ENCODE peak calls at places on chromosome 7, in nine cellular contexts. One of them, this sample, is unnamed.
A peak's percentile ranks its signal among the peaks of the same experiment; 100 is the strongest.

GRCh38 chr7:149879271-149879711 is 5.5 kb downstream of the ATP6V0E2 start:
- DNase-seq in GM12892: peak; percentile 2
- DNase-seq in ovary: no peak
- DNase-seq in gastrocnemius medialis: no peak
- DNase-seq in sigmoid colon: no peak
- DNase-seq in tibial nerve: no peak
- DNase-seq in A549: no peak
- DNase-seq in H1: no peak
- DNase-seq in NB4: no peak
- DNase-seq in this sample: no peak

GRCh38 chr7:126791306-126791705 is 461.4 kb downstream of the GRM8 start:
- DNase-seq in GM12892: no peak
- DNase-seq in ovary: no peak
- DNase-seq in gastrocnemius medialis: no peak
- DNase-seq in sigmoid colon: no peak
- DNase-seq in tibial nerve: no peak
- DNase-seq in A549: no peak
- DNase-seq in H1: no peak
- DNase-seq in NB4: no peak
- DNase-seq in this sample: no peak

GRCh38 chr7:158623241-158623640 is 35.6 kb upstream of the PTPRN2 start:
- DNase-seq in GM12892: no peak
- DNase-seq in ovary: no peak
- DNase-seq in gastrocnemius medialis: no peak
- DNase-seq in sigmoid colon: no peak
- DNase-seq in tibial nerve: no peak
- DNase-seq in A549: no peak
- DNase-seq in H1: no peak
- DNase-seq in NB4: no peak
- DNase-seq in this sample: no peak

GRCh38 chr7:124762611-124763143 is 2.9 kb downstream of the GPR37 start:
- DNase-seq in GM12892: no peak
- DNase-seq in ovary: no peak
- DNase-seq in gastrocnemius medialis: no peak
- DNase-seq in sigmoid colon: no peak
- DNase-seq in tibial nerve: no peak
- DNase-seq in A549: no peak
- DNase-seq in H1: no peak
- DNase-seq in NB4: no peak
- DNase-seq in this sample: no peak

GRCh38 chr7:81501220-81501619 is 268.6 kb downstream of the HGF start:
- DNase-seq in GM12892: no peak
- DNase-seq in ovary: no peak
- DNase-seq in gastrocnemius medialis: no peak
- DNase-seq in sigmoid colon: no peak
- DNase-seq in tibial nerve: no peak
- DNase-seq in A549: peak; percentile 50
- DNase-seq in H1: no peak
- DNase-seq in NB4: peak; percentile 64
- DNase-seq in this sample: no peak

GRCh38 chr7:148110097-148110868 is 480.3 kb upstream of the C7orf33 start:
- DNase-seq in GM12892: no peak
- DNase-seq in ovary: no peak
- DNase-seq in gastrocnemius medialis: no peak
- DNase-seq in sigmoid colon: no peak
- DNase-seq in tibial nerve: no peak
- DNase-seq in A549: peak; percentile 12
- DNase-seq in H1: no peak
- DNase-seq in NB4: peak; percentile 12
- DNase-seq in this sample: no peak

GRCh38 chr7:30146127-30146612 is 11.4 kb downstream of the MTURN start:
- DNase-seq in GM12892: no peak
- DNase-seq in ovary: peak; percentile 30
- DNase-seq in gastrocnemius medialis: no peak
- DNase-seq in sigmoid colon: no peak
- DNase-seq in tibial nerve: no peak
- DNase-seq in A549: no peak
- DNase-seq in H1: no peak
- DNase-seq in NB4: no peak
- DNase-seq in this sample: no peak

GRCh38 chr7:55179897-55180682 is 161.3 kb downstream of the EGFR start:
- DNase-seq in GM12892: no peak
- DNase-seq in ovary: no peak
- DNase-seq in gastrocnemius medialis: no peak
- DNase-seq in sigmoid colon: no peak
- DNase-seq in tibial nerve: no peak
- DNase-seq in A549: no peak
- DNase-seq in H1: no peak
- DNase-seq in NB4: no peak
- DNase-seq in this sample: no peak

GRCh38 chr7:106639476-106640334 is 21.3 kb downstream of the CCDC71L start:
- DNase-seq in GM12892: no peak
- DNase-seq in ovary: no peak
- DNase-seq in gastrocnemius medialis: no peak
- DNase-seq in sigmoid colon: no peak
- DNase-seq in tibial nerve: no peak
- DNase-seq in A549: no peak
- DNase-seq in H1: no peak
- DNase-seq in NB4: no peak
- DNase-seq in this sample: no peak

GRCh38 chr7:113383638-113384037 is 265.3 kb upstream of the SMIM30 start:
- DNase-seq in GM12892: no peak
- DNase-seq in ovary: no peak
- DNase-seq in gastrocnemius medialis: no peak
- DNase-seq in sigmoid colon: no peak
- DNase-seq in tibial nerve: no peak
- DNase-seq in A549: no peak
- DNase-seq in H1: no peak
- DNase-seq in NB4: no peak
- DNase-seq in this sample: no peak

GRCh38 chr7:142629588-142630260 is 119.5 kb upstream of the PRSS1 start:
- DNase-seq in GM12892: no peak
- DNase-seq in ovary: no peak
- DNase-seq in gastrocnemius medialis: peak; percentile 36
- DNase-seq in sigmoid colon: no peak
- DNase-seq in tibial nerve: no peak
- DNase-seq in A549: no peak
- DNase-seq in H1: no peak
- DNase-seq in NB4: no peak
- DNase-seq in this sample: no peak

GRCh38 chr7:26171601-26172000 is 19.6 kb downstream of the NFE2L3 start:
- DNase-seq in GM12892: no peak
- DNase-seq in ovary: no peak
- DNase-seq in gastrocnemius medialis: no peak
- DNase-seq in sigmoid colon: no peak
- DNase-seq in tibial nerve: no peak
- DNase-seq in A549: no peak
- DNase-seq in H1: no peak
- DNase-seq in NB4: no peak
- DNase-seq in this sample: no peak

GRCh38 chr7:158649279-158649678 is 55.3 kb downstream of the NCAPG2 start:
- DNase-seq in GM12892: no peak
- DNase-seq in ovary: no peak
- DNase-seq in gastrocnemius medialis: no peak
- DNase-seq in sigmoid colon: no peak
- DNase-seq in tibial nerve: no peak
- DNase-seq in A549: peak; percentile 69
- DNase-seq in H1: no peak
- DNase-seq in NB4: no peak
- DNase-seq in this sample: peak; percentile 42

GRCh38 chr7:134618756-134619530 is 27.7 kb upstream of the BPGM start:
- DNase-seq in GM12892: no peak
- DNase-seq in ovary: no peak
- DNase-seq in gastrocnemius medialis: no peak
- DNase-seq in sigmoid colon: no peak
- DNase-seq in tibial nerve: no peak
- DNase-seq in A549: no peak
- DNase-seq in H1: no peak
- DNase-seq in NB4: no peak
- DNase-seq in this sample: no peak

GRCh38 chr7:2198760-2199159 is 34.0 kb downstream of the MAD1L1 start:
- DNase-seq in GM12892: no peak
- DNase-seq in ovary: no peak
- DNase-seq in gastrocnemius medialis: no peak
- DNase-seq in sigmoid colon: no peak
- DNase-seq in tibial nerve: no peak
- DNase-seq in A549: no peak
- DNase-seq in H1: no peak
- DNase-seq in NB4: no peak
- DNase-seq in this sample: no peak

GRCh38 chr7:157228864-157229422 is 90.2 kb downstream of the UBE3C start:
- DNase-seq in GM12892: no peak
- DNase-seq in ovary: no peak
- DNase-seq in gastrocnemius medialis: no peak
- DNase-seq in sigmoid colon: no peak
- DNase-seq in tibial nerve: no peak
- DNase-seq in A549: peak; percentile 53
- DNase-seq in H1: no peak
- DNase-seq in NB4: peak; percentile 70
- DNase-seq in this sample: no peak

GRCh38 chr7:91872928-91873327 is 7.6 kb downstream of the MTERF1 start:
- DNase-seq in GM12892: no peak
- DNase-seq in ovary: no peak
- DNase-seq in gastrocnemius medialis: no peak
- DNase-seq in sigmoid colon: no peak
- DNase-seq in tibial nerve: no peak
- DNase-seq in A549: no peak
- DNase-seq in H1: no peak
- DNase-seq in NB4: no peak
- DNase-seq in this sample: no peak

GRCh38 chr7:2237109-2237602 is 4.4 kb upstream of the MAD1L1 start:
- DNase-seq in GM12892: peak; percentile 77
- DNase-seq in ovary: no peak
- DNase-seq in gastrocnemius medialis: peak; percentile 46
- DNase-seq in sigmoid colon: no peak
- DNase-seq in tibial nerve: no peak
- DNase-seq in A549: no peak
- DNase-seq in H1: no peak
- DNase-seq in NB4: peak; percentile 67
- DNase-seq in this sample: no peak

GRCh38 chr7:134189559-134189958 is 62.4 kb downstream of the LRGUK start:
- DNase-seq in GM12892: no peak
- DNase-seq in ovary: no peak
- DNase-seq in gastrocnemius medialis: no peak
- DNase-seq in sigmoid colon: no peak
- DNase-seq in tibial nerve: no peak
- DNase-seq in A549: no peak
- DNase-seq in H1: no peak
- DNase-seq in NB4: no peak
- DNase-seq in this sample: no peak

GRCh38 chr7:42237162-42237821 is at the start of gene GLI3:
- DNase-seq in GM12892: peak; percentile 58
- DNase-seq in ovary: peak; percentile 89
- DNase-seq in gastrocnemius medialis: peak; percentile 74
- DNase-seq in sigmoid colon: peak; percentile 98
- DNase-seq in tibial nerve: peak; percentile 83
- DNase-seq in A549: peak; percentile 13
- DNase-seq in H1: no peak
- DNase-seq in NB4: peak; percentile 29
- DNase-seq in this sample: peak; percentile 100
- TF ChIP-seq POLR2A in GM12892: no peak
- TF ChIP-seq POLR2A in ovary: peak; percentile 55
- TF ChIP-seq POLR2A in gastrocnemius medialis: peak; percentile 63
- TF ChIP-seq POLR2A in sigmoid colon: peak; percentile 21
- TF ChIP-seq POLR2A in tibial nerve: peak; percentile 48
- TF ChIP-seq POLR2A in A549: no peak
- TF ChIP-seq POLR2A in H1: no peak
- TF ChIP-seq POLR2A in NB4: no peak
- TF ChIP-seq POLR2A in this sample: peak; percentile 62

GRCh38 chr7:155931386-155932085 is 119.3 kb upstream of the SHH start:
- DNase-seq in GM12892: no peak
- DNase-seq in ovary: no peak
- DNase-seq in gastrocnemius medialis: no peak
- DNase-seq in sigmoid colon: peak; percentile 30
- DNase-seq in tibial nerve: no peak
- DNase-seq in A549: no peak
- DNase-seq in H1: no peak
- DNase-seq in NB4: no peak
- DNase-seq in this sample: no peak
- TF ChIP-seq POLR2A in GM12892: no peak
- TF ChIP-seq POLR2A in ovary: no peak
- TF ChIP-seq POLR2A in gastrocnemius medialis: no peak
- TF ChIP-seq POLR2A in sigmoid colon: no peak
- TF ChIP-seq POLR2A in tibial nerve: no peak
- TF ChIP-seq POLR2A in A549: no peak
- TF ChIP-seq POLR2A in H1: no peak
- TF ChIP-seq POLR2A in NB4: no peak
- TF ChIP-seq POLR2A in this sample: no peak

DNA sequence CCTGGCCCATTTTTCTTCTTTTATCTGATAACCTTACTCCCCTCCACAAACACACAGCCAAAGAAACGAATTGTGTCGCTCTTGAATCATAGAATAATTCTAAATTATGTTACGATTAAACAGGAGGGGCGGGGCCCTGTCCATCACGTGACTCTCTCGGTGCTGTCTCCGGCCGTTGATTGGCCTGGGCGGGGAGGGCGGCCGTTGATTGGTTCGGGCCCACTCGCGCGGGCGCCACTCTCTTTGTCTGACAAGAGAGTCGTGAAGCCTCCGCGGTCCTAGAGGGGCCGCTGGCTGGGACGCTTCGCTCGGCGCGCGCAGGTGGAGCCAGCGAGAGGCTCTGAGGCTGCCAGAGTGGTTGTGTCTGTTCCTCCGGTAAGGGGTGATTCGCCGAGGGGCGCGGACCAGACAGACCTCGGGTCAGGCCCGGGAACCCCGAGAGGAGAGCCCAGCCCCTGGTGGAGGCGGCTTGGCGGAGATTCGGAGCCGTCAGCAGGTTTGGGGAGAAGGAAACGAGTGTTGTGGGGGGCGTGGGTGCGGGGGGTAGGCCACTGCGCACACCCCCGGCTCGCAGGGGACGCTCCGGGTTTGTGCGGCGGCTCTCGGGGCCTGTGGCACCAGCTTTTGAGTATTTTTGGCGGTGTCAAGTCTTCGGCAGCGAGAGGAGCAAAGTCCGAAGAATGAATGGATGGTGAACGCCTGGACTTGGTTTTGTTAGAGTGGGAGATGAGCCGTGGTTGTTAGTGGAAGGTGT is at the start of gene ZNF789:
- DNase-seq in GM12892: peak; percentile 98
- DNase-seq in ovary: peak; percentile 96
- DNase-seq in gastrocnemius medialis: peak; percentile 97
- DNase-seq in sigmoid colon: peak; percentile 99
- DNase-seq in tibial nerve: peak; percentile 98
- DNase-seq in A549: peak; percentile 98
- DNase-seq in H1: peak; percentile 84
- DNase-seq in NB4: peak; percentile 99
- DNase-seq in this sample: peak; percentile 96
- TF ChIP-seq POLR2A in GM12892: peak; percentile 83
- TF ChIP-seq POLR2A in ovary: no peak
- TF ChIP-seq POLR2A in gastrocnemius medialis: peak; percentile 55
- TF ChIP-seq POLR2A in sigmoid colon: peak; percentile 26
- TF ChIP-seq POLR2A in tibial nerve: peak; percentile 9
- TF ChIP-seq POLR2A in A549: peak; percentile 55
- TF ChIP-seq POLR2A in H1: peak; percentile 81
- TF ChIP-seq POLR2A in NB4: peak; percentile 87
- TF ChIP-seq POLR2A in this sample: peak; percentile 85

DNA sequence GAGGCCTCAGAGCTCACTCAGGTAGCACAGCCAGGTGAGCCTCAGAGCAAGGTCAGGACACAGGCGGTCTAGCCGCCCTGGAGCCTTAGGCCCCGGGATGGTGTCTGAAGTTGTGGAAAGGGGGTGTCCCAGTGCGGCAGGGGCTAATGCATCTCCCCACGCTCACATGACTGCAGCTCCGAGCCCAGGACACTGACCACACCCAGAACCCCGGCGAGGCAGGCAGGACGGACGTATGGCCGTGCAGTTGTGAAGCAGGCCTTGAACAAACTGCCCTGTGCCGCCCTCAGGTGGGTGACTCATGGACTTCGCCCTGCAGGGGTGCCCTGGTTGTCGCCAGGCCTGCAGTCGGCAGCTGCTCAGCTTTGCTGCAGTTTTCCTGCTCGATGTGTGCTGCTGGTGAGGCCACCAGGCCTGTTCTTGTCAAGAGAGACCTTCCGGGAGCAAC is 5.0 kb upstream of the PRKAR1B start:
- DNase-seq in GM12892: no peak
- DNase-seq in ovary: no peak
- DNase-seq in gastrocnemius medialis: peak; percentile 72
- DNase-seq in sigmoid colon: peak; percentile 79
- DNase-seq in tibial nerve: no peak
- DNase-seq in A549: peak; percentile 47
- DNase-seq in H1: no peak
- DNase-seq in NB4: peak; percentile 32
- DNase-seq in this sample: peak; percentile 100
- TF ChIP-seq POLR2A in GM12892: no peak
- TF ChIP-seq POLR2A in ovary: no peak
- TF ChIP-seq POLR2A in gastrocnemius medialis: no peak
- TF ChIP-seq POLR2A in sigmoid colon: no peak
- TF ChIP-seq POLR2A in tibial nerve: no peak
- TF ChIP-seq POLR2A in A549: no peak
- TF ChIP-seq POLR2A in H1: no peak
- TF ChIP-seq POLR2A in NB4: no peak
- TF ChIP-seq POLR2A in this sample: no peak